ENCODE peak calls at places on chromosomes 1 and 21, in five cellular contexts. U is GM23338, O is prostate gland, H is transverse colon, N is suprapubic skin. W is an unnamed sample. For H3K27me3, the result is how much of the 10 kb centered on the place peaks cover.

GRCh38 chr1:99240621-99241020 is 23.7 kb upstream of the PLPPR4 start:
- DNase-seq in N (no peak), H (no peak), U (no peak), O (no peak), W (no peak)

GRCh38 chr1:151159373-151159772 is 2.9 kb downstream of the TNFAIP8L2 start:
- DNase-seq in N (no peak), O (no peak), H (no peak), U (no peak), W (no peak)

GRCh38 chr1:214445846-214446614 is 105.4 kb downstream of the PTPN14 start:
- DNase-seq in U (no peak), H (no peak), N (no peak), O (no peak), W (no peak)

GRCh38 chr1:62286778-62287224 is 32.4 kb downstream of the KANK4 start:
- DNase-seq in U (peak), O (peak), N (no peak), H (peak), W (no peak)

GRCh38 chr1:3581296-3581695 is 30.0 kb downstream of the MEGF6 start:
- DNase-seq in O (no peak), H (no peak), U (no peak), N (no peak), W (no peak)

GRCh38 chr1:41436281-41437010 is 48.0 kb downstream of the EDN2 start:
- DNase-seq in U (no peak), N (no peak), O (peak), H (no peak), W (no peak)

GRCh38 chr1:175481126-175482071 is 262.0 kb downstream of the TNR start:
- DNase-seq in U (peak), O (no peak), N (no peak), H (no peak), W (no peak)

GRCh38 chr1:159804924-159805323 is 2.8 kb downstream of the FCRL6 start:
- DNase-seq in O (no peak), H (no peak), U (no peak), N (no peak), W (no peak)

GRCh38 chr1:150015733-150016132 is 5.2 kb upstream of the OTUD7B start:
- DNase-seq in U (no peak), O (no peak), H (no peak), N (peak), W (no peak)
- H3K27me3 ChIP-seq in U (under half), O (under half), H (under half), N (under half), W (under half)

GRCh38 chr1:5620997-5621396 is 371.2 kb downstream of the NPHP4 start:
- DNase-seq in N (no peak), U (no peak), O (no peak), H (no peak), W (no peak)
- TF ChIP-seq POLR2AphosphoS5 in N (no peak), U (no peak), O (no peak), H (no peak), W (no peak)

DNA sequence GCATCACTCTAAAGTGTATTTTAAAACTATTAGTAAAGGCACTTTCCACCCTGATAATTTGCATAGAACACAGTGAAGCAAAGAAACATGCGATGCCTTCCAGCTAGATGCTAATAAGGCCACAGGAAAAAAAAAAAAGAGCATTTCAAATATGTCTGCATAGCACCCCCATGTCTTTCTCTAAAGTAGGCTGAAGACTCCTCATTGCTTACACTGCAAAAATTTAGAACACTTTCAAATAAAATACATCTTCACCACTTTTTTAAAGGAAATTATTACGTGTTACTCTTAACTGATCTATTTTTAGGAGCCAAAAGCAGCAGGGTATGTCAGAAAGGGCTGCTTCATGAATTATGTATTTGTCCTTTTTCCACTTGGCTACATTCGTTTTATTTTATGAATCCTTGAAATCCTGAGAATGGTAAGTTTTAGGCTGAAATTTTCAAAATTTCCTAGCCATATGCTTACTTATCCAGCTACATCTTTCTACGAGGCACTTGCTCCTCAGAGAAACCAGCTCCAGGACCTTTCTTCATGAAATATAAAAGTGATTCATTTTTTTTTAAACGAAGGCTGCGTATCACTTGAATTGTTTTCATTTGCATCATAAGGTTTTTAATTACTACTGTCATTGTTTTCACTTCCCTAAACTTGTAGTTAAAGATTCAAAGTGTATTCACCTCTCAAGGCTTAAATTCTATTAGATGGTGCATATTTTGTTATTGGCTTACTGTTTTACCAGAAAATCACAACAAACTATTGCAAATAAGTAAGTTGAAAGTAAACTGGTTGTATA is 513.0 kb downstream of the PTPRC start:
- DNase-seq in N (no peak), H (no peak), U (no peak), O (no peak), W (no peak)
- H3K27me3 ChIP-seq in N (under half), H (under half), U (under half), O (under half), W (under half)

GRCh38 chr1:228104526-228105251 is 1.6 kb upstream of the C1orf35 start:
- DNase-seq in U (no peak), N (no peak), O (no peak), H (no peak), W (no peak)

GRCh38 chr1:228106800-228107054 is 2.4 kb downstream of the MRPL55 start:
- DNase-seq in U (no peak), H (no peak), O (no peak), N (no peak), W (no peak)

GRCh38 chr1:228107636-228108035 is 1.5 kb downstream of the MRPL55 start:
- DNase-seq in H (no peak), O (no peak), U (no peak), N (no peak), W (no peak)

GRCh38 chr1:228105996-228106799 is 2.9 kb downstream of the MRPL55 start:
- DNase-seq in N (no peak), H (no peak), O (no peak), U (no peak), W (no peak)

DNA sequence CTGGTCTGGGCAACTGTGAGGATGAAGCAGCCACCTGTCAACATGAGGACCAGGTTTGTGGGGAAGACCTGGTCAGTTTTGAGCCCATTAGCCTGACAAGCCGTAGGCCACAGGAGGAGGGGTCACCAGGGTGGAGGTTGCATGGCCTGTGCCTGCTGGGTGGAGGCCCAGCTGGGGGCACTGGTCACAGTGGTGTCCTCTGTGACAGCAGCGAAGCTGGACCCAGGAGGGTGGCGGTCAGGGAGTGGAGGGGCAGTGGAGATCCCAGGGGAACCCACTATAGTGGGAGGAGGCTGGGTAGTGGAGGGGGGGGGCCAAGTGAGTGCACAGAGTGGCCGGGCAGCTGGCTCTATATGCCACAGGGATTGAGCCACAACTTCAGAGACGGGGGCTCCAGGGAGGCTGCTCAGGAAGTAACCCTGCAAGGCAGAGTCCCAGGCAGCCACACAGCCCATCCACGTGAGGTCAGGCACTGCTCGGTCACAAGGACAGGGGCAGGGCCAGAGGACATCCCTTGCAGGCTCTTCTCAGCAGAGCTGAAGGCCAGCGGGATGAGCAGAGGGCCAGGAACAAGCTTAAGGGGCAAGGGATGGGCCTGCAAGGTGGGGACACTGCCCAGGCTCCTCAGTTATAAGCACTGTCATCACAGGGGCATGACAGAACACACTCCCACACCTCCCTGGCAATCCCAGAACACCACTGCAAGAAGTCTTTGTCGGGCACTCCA is 2.3 kb upstream of the C1orf35 start:
- DNase-seq in H (no peak), N (no peak), O (no peak), U (no peak), W (no peak)
- TF ChIP-seq POLR2AphosphoS5 in H (no peak), N (no peak), O (no peak), U (no peak), W (no peak)

DNA sequence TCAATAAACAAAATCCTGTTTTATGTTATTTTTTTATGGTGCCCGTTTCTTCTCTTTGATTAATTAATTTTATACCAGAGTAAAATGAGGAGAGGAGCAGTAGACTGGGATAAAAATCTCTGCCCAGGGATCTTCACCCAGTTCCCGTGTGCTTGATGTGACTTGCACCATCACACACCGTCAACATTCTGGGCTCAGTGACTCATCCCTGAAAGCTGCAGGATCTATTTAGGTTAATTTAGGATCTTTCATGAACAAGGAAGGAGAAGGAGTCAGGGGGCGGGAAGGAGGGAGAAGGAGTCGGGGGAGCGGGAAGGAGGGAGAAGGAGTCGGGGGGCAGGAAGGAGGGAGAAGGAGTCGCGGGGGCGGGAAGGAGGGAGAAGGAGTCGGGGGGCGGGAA is 182.4 kb downstream of the SMYD3 start:
- DNase-seq in U (peak), H (no peak), N (no peak), O (no peak), W (no peak)
- H3K27me3 ChIP-seq in U (under half), H (under half), N (under half), O (under half), W (under half)

DNA sequence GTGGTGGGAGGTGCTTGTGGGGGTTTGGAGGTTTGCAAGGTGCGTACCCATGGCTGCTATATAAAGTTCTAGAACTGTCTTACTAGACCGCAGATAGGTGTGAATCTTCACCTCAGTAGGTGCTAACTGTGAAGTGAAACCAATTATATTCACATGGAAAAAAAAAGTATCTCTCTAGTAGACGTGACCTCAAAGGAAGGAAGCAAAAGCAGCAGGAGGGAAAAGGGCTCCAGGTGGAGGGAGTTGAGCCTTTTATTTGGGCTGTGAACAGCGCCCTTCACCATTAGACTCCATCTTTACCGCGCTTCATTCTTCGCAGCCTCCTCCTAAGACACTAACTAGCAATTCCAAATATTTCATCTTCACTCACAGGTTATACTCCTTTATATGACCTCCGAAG is 129.8 kb downstream of the TBX19 start:
- DNase-seq in O (no peak), H (no peak), U (no peak), N (no peak), W (no peak)
- TF ChIP-seq POLR2AphosphoS5 in O (no peak), H (no peak), U (no peak), N (no peak), W (no peak)

GRCh38 chr21:44006656-44007055 is 5.5 kb upstream of the TRAPPC10 start:
- DNase-seq in O (no peak), N (peak), H (no peak), U (no peak), W (no peak)
- H3K27me3 ChIP-seq in O (under half), N (under half), H (under half), U (under half), W (under half)

GRCh38 chr1:24936688-24937087 is 6.6 kb upstream of the RUNX3 start:
- DNase-seq in N (no peak), U (no peak), H (no peak), O (no peak), W (no peak)

GRCh38 chr1:24939657-24940193 is 9.6 kb upstream of the RUNX3 start:
- DNase-seq in O (no peak), N (no peak), H (no peak), U (no peak), W (no peak)

GRCh38 chr1:24940231-24940630 is 10.2 kb upstream of the RUNX3 start:
- DNase-seq in O (no peak), N (no peak), U (no peak), H (no peak), W (no peak)

GRCh38 chr1:24938276-24938675 is 8.2 kb upstream of the RUNX3 start:
- DNase-seq in O (no peak), H (no peak), N (no peak), U (no peak), W (no peak)

DNA sequence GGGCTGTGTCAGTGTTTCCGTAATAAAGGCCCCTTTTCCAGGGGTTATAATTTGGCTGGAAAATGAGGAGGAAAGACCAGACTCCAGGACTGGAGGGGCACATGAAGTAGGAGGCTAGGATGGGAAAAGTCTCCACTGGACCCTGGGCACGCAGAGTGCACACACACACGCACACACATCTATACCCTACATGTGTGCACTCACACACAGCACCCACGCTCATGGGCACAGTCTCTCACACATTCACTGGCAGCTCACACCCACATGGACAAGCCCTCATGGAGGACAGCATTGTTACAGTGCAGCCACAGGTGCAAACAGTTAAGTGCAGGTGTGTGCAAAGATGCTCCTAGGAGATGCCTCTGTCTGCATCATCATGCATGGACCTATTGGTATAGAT is 9.0 kb upstream of the RUNX3 start:
- DNase-seq in U (no peak), H (no peak), N (no peak), O (no peak), W (no peak)
- TF ChIP-seq POLR2AphosphoS5 in U (no peak), H (no peak), N (no peak), O (no peak), W (no peak)

W was measured in stomach.